ENCODE peak calls at places on chromosome 5, in six cellular contexts. E is adipocyte, M is GM23248, D is SK-N-MC, K is DND-41, O is endodermal cell. A is an unnamed sample.

GRCh38 chr5:14869286-14870164 is 2.1 kb downstream of the ANKH start:
- DNase-seq in E (no peak), M (peak), D (no peak), K (peak), O (no peak), A (no peak)

GRCh38 chr5:149799119-149799623 is 69.1 kb downstream of the PPARGC1B start:
- DNase-seq in E (peak), M (peak), K (no peak), O (no peak), D (no peak), A (no peak)

GRCh38 chr5:97478513-97478912 is 295.5 kb upstream of the RIOK2 start:
- DNase-seq in O (no peak), D (no peak), K (no peak), M (no peak), E (no peak), A (no peak)

GRCh38 chr5:55580042-55580441 is 45.3 kb upstream of the PLPP1 start:
- DNase-seq in M (no peak), D (no peak), O (no peak), E (no peak), K (no peak), A (no peak)

GRCh38 chr5:123206618-123207320 is 117.7 kb downstream of the PRDM6 start:
- DNase-seq in O (no peak), K (no peak), M (peak), E (peak), D (no peak), A (no peak)

GRCh38 chr5:97666767-97667166 is 483.7 kb upstream of the RIOK2 start:
- DNase-seq in M (no peak), K (no peak), E (peak), D (no peak), O (no peak), A (no peak)

GRCh38 chr5:143033535-143034260 is 263.5 kb downstream of the ARHGAP26 start:
- DNase-seq in M (peak), K (no peak), E (peak), D (no peak), O (no peak), A (no peak)

GRCh38 chr5:170169996-170170395 is 62.8 kb upstream of the C5orf58 start:
- DNase-seq in M (no peak), K (no peak), E (no peak), O (no peak), D (no peak), A (no peak)

GRCh38 chr5:143713331-143714032 is 98.5 kb upstream of the HMHB1 start:
- DNase-seq in M (peak), K (no peak), O (no peak), E (peak), D (no peak), A (no peak)

GRCh38 chr5:132773601-132774355 is 3.3 kb downstream of the SEPTIN8 start:
- DNase-seq in K (no peak), D (no peak), M (no peak), O (no peak), E (no peak), A (no peak)

GRCh38 chr5:9156282-9156681 is 389.6 kb downstream of the SEMA5A start:
- DNase-seq in O (peak), M (peak), D (no peak), K (peak), E (peak), A (peak)

GRCh38 chr5:105752801-105753200 is 1917.9 kb downstream of the EFNA5 start:
- DNase-seq in M (no peak), D (no peak), E (no peak), O (no peak), K (no peak), A (no peak)

GRCh38 chr5:74098456-74098855 is 472.5 kb downstream of the ARHGEF28 start:
- DNase-seq in D (no peak), M (no peak), K (no peak), O (no peak), E (no peak), A (no peak)

GRCh38 chr5:177995691-177996595 is at the start of gene PROP1:
- DNase-seq in D (no peak), M (no peak), K (no peak), E (no peak), O (no peak), A (no peak)

GRCh38 chr5:61423487-61424157 is 91.6 kb downstream of the ZSWIM6 start:
- DNase-seq in D (no peak), E (peak), O (no peak), K (no peak), M (peak), A (no peak)
- H3K9ac ChIP-seq in D (no peak), E (peak), O (no peak), K (no peak), M (peak), A (no peak)

GRCh38 chr5:65100846-65101678 is 332.3 kb downstream of the CWC27 start:
- DNase-seq in E (peak), M (peak), D (no peak), O (peak), K (peak), A (peak)
- H3K9ac ChIP-seq in E (no peak), M (no peak), D (no peak), O (no peak), K (no peak), A (no peak)

GRCh38 chr5:139743804-139744203 is 51.8 kb upstream of the PSD2 start:
- DNase-seq in M (no peak), K (no peak), O (no peak), D (no peak), E (no peak), A (no peak)

GRCh38 chr5:139744471-139745120 is 51.0 kb upstream of the PSD2 start:
- DNase-seq in M (no peak), E (no peak), D (no peak), K (no peak), O (no peak), A (no peak)

GRCh38 chr5:139742173-139742903 is 53.3 kb upstream of the PSD2 start:
- DNase-seq in O (peak), D (no peak), M (no peak), E (no peak), K (no peak), A (no peak)

GRCh38 chr5:139741823-139742172 is 53.8 kb upstream of the PSD2 start:
- DNase-seq in K (no peak), D (no peak), E (no peak), O (no peak), M (no peak), A (no peak)

GRCh38 chr5:139743001-139743771 is 52.4 kb upstream of the PSD2 start:
- DNase-seq in M (no peak), E (no peak), K (no peak), D (no peak), O (no peak), A (no peak)
- H3K9ac ChIP-seq in M (no peak), E (no peak), K (no peak), D (no peak), O (no peak), A (no peak)

DNA sequence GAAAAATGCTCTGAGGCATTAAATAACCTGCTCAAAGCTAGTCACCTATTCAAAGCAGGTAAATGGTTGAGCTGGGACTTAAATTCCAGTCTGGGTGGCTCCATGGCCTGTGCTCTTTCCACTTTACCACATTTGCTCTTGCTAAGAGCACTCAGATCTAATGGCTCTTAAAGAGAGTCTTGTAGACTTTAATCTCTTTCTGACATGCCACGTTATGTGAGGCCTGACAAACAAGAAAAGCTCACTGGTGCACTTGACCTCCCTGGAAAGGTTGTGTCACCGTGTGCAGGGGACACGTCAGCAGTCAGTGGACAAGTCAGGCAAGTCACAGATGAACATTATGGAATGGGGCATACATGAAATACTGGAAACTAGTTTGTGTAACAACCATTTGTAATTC is 129.9 kb upstream of the RPS23 start:
- DNase-seq in O (no peak), M (no peak), D (no peak), E (no peak), K (no peak), A (no peak)
- H3K9ac ChIP-seq in O (no peak), M (no peak), D (no peak), E (no peak), K (no peak), A (no peak)

DNA sequence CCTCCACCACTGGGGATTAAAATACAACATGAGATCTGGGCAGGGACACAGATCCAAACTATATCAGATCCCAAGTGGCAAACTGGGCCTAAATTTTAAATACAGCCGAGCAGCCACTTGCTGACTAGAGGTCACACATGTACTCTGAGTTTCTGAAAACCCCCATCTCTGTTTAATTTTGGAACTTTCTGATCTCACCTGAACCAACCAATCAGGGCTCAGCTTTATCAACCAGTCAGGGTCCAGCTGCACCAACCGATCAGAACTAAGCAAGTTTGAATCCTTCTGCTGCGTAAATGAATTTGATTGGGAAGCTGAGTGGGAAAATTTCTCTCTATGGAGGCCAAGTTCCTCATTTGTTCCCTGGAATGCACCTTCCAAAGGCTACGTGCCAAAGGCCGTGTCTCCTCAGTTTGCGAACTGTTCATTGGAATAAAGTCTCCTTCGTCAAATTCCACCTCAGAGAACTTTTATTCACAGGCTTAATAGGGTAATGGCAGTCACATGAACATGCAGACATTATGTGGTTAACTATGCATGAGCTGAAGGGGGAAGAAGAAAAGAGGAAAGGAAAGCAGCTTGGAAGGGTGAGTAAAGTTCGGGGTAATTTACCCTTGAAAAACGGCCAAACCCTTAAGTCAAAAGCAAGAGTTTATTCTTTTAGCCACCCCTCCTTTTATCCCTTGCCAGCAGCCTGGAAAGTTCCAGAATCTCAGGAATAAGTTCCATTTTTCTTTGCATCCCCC is 3.7 kb downstream of the CD180 start:
- DNase-seq in E (no peak), K (no peak), O (no peak), M (no peak), D (no peak), A (no peak)
- H3K9ac ChIP-seq in E (no peak), K (no peak), O (no peak), M (no peak), D (no peak), A (no peak)

A was measured in NT2/D1.